ENCODE peak calls at places on chromosome 10, in five cellular contexts. H is frontal cortex; Q is left colon; C is activated CD4-positive, alpha-beta T cell treated with anti-CD3 and anti-CD28 coated beads for 48 hours; W is AG04449. V is an unnamed sample.
A peak's percentile ranks its signal among the peaks of the same experiment; 100 is the strongest.

GRCh38 chr10:101165736-101166135 is 34.6 kb downstream of the TLX1 start:
- DNase-seq in H (no peak), Q (no peak), C (no peak), W (no peak), V (no peak)

GRCh38 chr10:103281753-103282152 is 4.8 kb downstream of the INA start:
- DNase-seq in H (no peak), Q (no peak), C (peak; percentile 3), W (no peak), V (no peak)

GRCh38 chr10:12782537-12782936 is 219.0 kb downstream of the CCDC3 start:
- DNase-seq in H (no peak), Q (no peak), C (peak; percentile 65), W (no peak), V (peak; percentile 38)

GRCh38 chr10:13567030-13567429 is 19.7 kb upstream of the PRPF18 start:
- DNase-seq in H (no peak), Q (no peak), C (no peak), W (no peak), V (no peak)

GRCh38 chr10:126216221-126216701 is 172.0 kb downstream of the ADAM12 start:
- DNase-seq in H (no peak), Q (no peak), C (no peak), W (peak; percentile 45), V (no peak)

GRCh38 chr10:89053555-89053954 is 63.0 kb downstream of the FAS start:
- DNase-seq in H (no peak), Q (no peak), C (no peak), W (no peak), V (no peak)

GRCh38 chr10:89391882-89392756 is at the start of gene IFIT1:
- DNase-seq in H (peak; percentile 39), Q (peak; percentile 49), C (peak; percentile 26), W (peak; percentile 85), V (peak; percentile 65)

GRCh38 chr10:44326474-44327030 is 58.3 kb downstream of the CXCL12 start:
- DNase-seq in H (no peak), Q (no peak), C (no peak), W (no peak), V (no peak)

GRCh38 chr10:95242581-95243317 is 48.1 kb downstream of the PDLIM1 start:
- DNase-seq in H (peak; percentile 12), Q (no peak), C (peak; percentile 47), W (no peak), V (peak; percentile 38)

GRCh38 chr10:45220985-45221384 is 94.4 kb downstream of the OR13A1 start:
- DNase-seq in H (no peak), Q (no peak), C (no peak), W (no peak), V (no peak)

GRCh38 chr10:33032354-33033254 is 74.6 kb upstream of the ITGB1 start:
- DNase-seq in H (no peak), Q (no peak), C (no peak), W (no peak), V (no peak)

GRCh38 chr10:98445200-98445812 is 1.4 kb downstream of the HPS1 start:
- DNase-seq in H (no peak), Q (no peak), C (no peak), W (no peak), V (no peak)

GRCh38 chr10:96671207-96671890 is 49.0 kb downstream of the PIK3AP1 start:
- DNase-seq in H (no peak), Q (no peak), C (no peak), W (no peak), V (no peak)

GRCh38 chr10:28137907-28138880 is 139.3 kb upstream of the ODAD2 start:
- DNase-seq in H (no peak), Q (no peak), C (no peak), W (peak; percentile 85), V (no peak)

GRCh38 chr10:6409982-6410694 is 169.9 kb downstream of the PRKCQ start:
- DNase-seq in H (no peak), Q (peak; percentile 51), C (peak; percentile 17), W (no peak), V (peak; percentile 67)

GRCh38 chr10:5958077-5958476 is 19.3 kb downstream of the IL15RA start:
- DNase-seq in H (no peak), Q (no peak), C (no peak), W (peak; percentile 37), V (no peak)

GRCh38 chr10:15824498-15824897 is 35.8 kb downstream of the MINDY3 start:
- DNase-seq in H (no peak), Q (no peak), C (no peak), W (no peak), V (no peak)

GRCh38 chr10:124149681-124150080 is 56.3 kb upstream of the CHST15 start:
- DNase-seq in H (no peak), Q (peak; percentile 30), C (no peak), W (no peak), V (no peak)

GRCh38 chr10:8378198-8378983 is 323.9 kb downstream of the GATA3 start:
- DNase-seq in H (no peak), Q (no peak), C (no peak), W (no peak), V (no peak)

GRCh38 chr10:119189811-119190282 is 11.2 kb upstream of the PRDX3 start:
- DNase-seq in H (peak; percentile 31), Q (no peak), C (no peak), W (no peak), V (no peak)

GRCh38 chr10:116160271-116160670 is 112.7 kb downstream of the GFRA1 start:
- DNase-seq in H (no peak), Q (no peak), C (no peak), W (no peak), V (no peak)

GRCh38 chr10:68132391-68132790 is 23.1 kb downstream of the MYPN start:
- DNase-seq in H (no peak), Q (no peak), C (no peak), W (no peak), V (no peak)

GRCh38 chr10:33160151-33160550 is 174.3 kb downstream of the NRP1 start:
- DNase-seq in H (no peak), Q (no peak), C (no peak), W (no peak), V (no peak)

GRCh38 chr10:60572511-60573194 is 183.0 kb upstream of the ANK3 start:
- DNase-seq in H (no peak), Q (no peak), C (peak; percentile 58), W (no peak), V (peak; percentile 22)

GRCh38 chr10:34861293-34862004 is 46.4 kb upstream of the PARD3 start:
- DNase-seq in H (no peak), Q (peak; percentile 89), C (no peak), W (no peak), V (no peak)

GRCh38 chr10:47051741-47052238 is 140.6 kb downstream of the PTPN20 start:
- DNase-seq in H (no peak), Q (peak; percentile 6), C (no peak), W (no peak), V (no peak)

GRCh38 chr10:72812798-72813430 is 80.6 kb upstream of the OIT3 start:
- DNase-seq in H (no peak), Q (no peak), C (no peak), W (peak; percentile 63), V (no peak)

GRCh38 chr10:124074471-124075109 is 18.8 kb downstream of the CHST15 start:
- DNase-seq in H (no peak), Q (no peak), C (no peak), W (no peak), V (no peak)

GRCh38 chr10:124911124-124912051 is 30.5 kb upstream of the ZRANB1 start:
- DNase-seq in H (no peak), Q (no peak), C (no peak), W (peak; percentile 31), V (no peak)

GRCh38 chr10:9800011-9800410 is 1217.7 kb upstream of the CELF2 start:
- DNase-seq in H (no peak), Q (no peak), C (no peak), W (no peak), V (no peak)

GRCh38 chr10:35012781-35013180 is 77.4 kb downstream of the CUL2 start:
- DNase-seq in H (no peak), Q (no peak), C (no peak), W (no peak), V (no peak)

GRCh38 chr10:55283041-55283440 is 482.0 kb upstream of the PCDH15 start:
- DNase-seq in H (no peak), Q (no peak), C (no peak), W (no peak), V (no peak)

GRCh38 chr10:11861341-11861740 is 38.2 kb downstream of the PROSER2 start:
- DNase-seq in H (no peak), Q (no peak), C (no peak), W (no peak), V (no peak)

GRCh38 chr10:43461950-43462349 is 25.0 kb downstream of the ZNF487 start:
- DNase-seq in H (peak; percentile 52), Q (no peak), C (peak; percentile 16), W (peak; percentile 55), V (no peak)

GRCh38 chr10:28060031-28060607 is 61.2 kb upstream of the ODAD2 start:
- DNase-seq in H (no peak), Q (no peak), C (no peak), W (no peak), V (no peak)